ENCODE peak calls at places on chromosomes 13 and 19, in ten cellular contexts. X is body of pancreas, C is thyroid gland, R is IMR-90, M is tibial artery, J is psoas muscle, A is lung, K is testis, E is transverse colon, O is right lobe of liver. D is an unnamed sample.

GRCh38 chr13:87274209-87274819 is 396.9 kb upstream of the SLITRK5 start:
- DNase-seq in X (peak; percentile 29), C (peak; percentile 54), R (peak; percentile 47), M (no peak), J (no peak), A (peak; percentile 34), K (peak; percentile 71), E (peak; percentile 17), O (peak; percentile 48), D (peak; percentile 64)

GRCh38 chr19:29873024-29873800 is 61.4 kb downstream of the CCNE1 start:
- DNase-seq in X (peak; percentile 53), C (peak; percentile 52), R (no peak), M (no peak), J (peak; percentile 59), A (peak; percentile 51), K (peak; percentile 61), E (peak; percentile 49), O (peak; percentile 54), D (peak; percentile 78)

GRCh38 chr19:13037161-13037560 is 41.9 kb downstream of the NFIX start:
- DNase-seq in X (no peak), C (no peak), R (peak; percentile 85), M (peak; percentile 73), J (peak; percentile 41), A (no peak), K (no peak), E (no peak), O (no peak), D (no peak)

GRCh38 chr13:69948016-69948415 is 159.6 kb upstream of the ATXN8OS start:
- DNase-seq in X (no peak), C (no peak), R (no peak), M (no peak), J (no peak), A (no peak), K (no peak), E (no peak), O (no peak), D (no peak)

GRCh38 chr19:15181394-15181793 is 19.4 kb downstream of the NOTCH3 start:
- DNase-seq in X (no peak), C (no peak), R (no peak), M (no peak), J (no peak), A (no peak), K (no peak), E (no peak), O (no peak), D (no peak)

GRCh38 chr13:106609116-106609515 is 41.2 kb upstream of the ARGLU1 start:
- DNase-seq in X (no peak), C (no peak), R (no peak), M (no peak), J (no peak), A (no peak), K (no peak), E (no peak), O (no peak), D (no peak)

GRCh38 chr19:19338082-19338481 is 17.5 kb downstream of the MAU2 start:
- DNase-seq in X (no peak), C (no peak), R (peak; percentile 19), M (no peak), J (no peak), A (no peak), K (no peak), E (no peak), O (no peak), D (no peak)

GRCh38 chr19:34676697-34677385 is at the start of gene SCGB2B2:
- DNase-seq in X (no peak), C (peak; percentile 87), R (no peak), M (no peak), J (no peak), A (peak; percentile 69), K (no peak), E (no peak), O (no peak), D (no peak)

GRCh38 chr19:53977991-53978731 is 13.3 kb upstream of the CACNG6 start:
- DNase-seq in X (no peak), C (no peak), R (peak; percentile 84), M (no peak), J (peak; percentile 83), A (peak; percentile 42), K (peak; percentile 95), E (no peak), O (no peak), D (no peak)

GRCh38 chr13:102854675-102855074 is 8.8 kb downstream of the ERCC5 start:
- DNase-seq in X (no peak), C (no peak), R (no peak), M (no peak), J (no peak), A (no peak), K (no peak), E (no peak), O (no peak), D (no peak)

GRCh38 chr19:37594982-37595382 is 306 bp downstream of the ZNF540 start:
- DNase-seq in X (peak; percentile 63), C (peak; percentile 77), R (peak; percentile 58), M (peak; percentile 87), J (peak; percentile 71), A (peak; percentile 58), K (peak; percentile 74), E (peak; percentile 66), O (peak; percentile 64), D (no peak)

GRCh38 chr19:40542197-40542859 is 34.3 kb upstream of the SHKBP1 start:
- DNase-seq in X (peak; percentile 75), C (no peak), R (peak; percentile 60), M (peak; percentile 93), J (peak; percentile 37), A (peak; percentile 68), K (peak; percentile 82), E (peak; percentile 53), O (no peak), D (no peak)

GRCh38 chr13:54029720-54030119 is 1001.1 kb downstream of the OLFM4 start:
- DNase-seq in X (no peak), C (no peak), R (no peak), M (no peak), J (no peak), A (no peak), K (no peak), E (no peak), O (no peak), D (no peak)

GRCh38 chr13:41782086-41782485 is 178.8 kb downstream of the VWA8 start:
- DNase-seq in X (no peak), C (no peak), R (no peak), M (no peak), J (no peak), A (no peak), K (no peak), E (no peak), O (no peak), D (no peak)

GRCh38 chr19:20005741-20006140 is 33.6 kb downstream of the ZNF682 start:
- DNase-seq in X (no peak), C (no peak), R (no peak), M (no peak), J (no peak), A (no peak), K (no peak), E (no peak), O (no peak), D (no peak)

GRCh38 chr19:39430675-39431593 is 4.8 kb downstream of the RPS16 start:
- DNase-seq in X (no peak), C (peak; percentile 49), R (peak; percentile 100), M (no peak), J (no peak), A (peak; percentile 70), K (no peak), E (peak; percentile 59), O (no peak), D (peak; percentile 56)

DNA sequence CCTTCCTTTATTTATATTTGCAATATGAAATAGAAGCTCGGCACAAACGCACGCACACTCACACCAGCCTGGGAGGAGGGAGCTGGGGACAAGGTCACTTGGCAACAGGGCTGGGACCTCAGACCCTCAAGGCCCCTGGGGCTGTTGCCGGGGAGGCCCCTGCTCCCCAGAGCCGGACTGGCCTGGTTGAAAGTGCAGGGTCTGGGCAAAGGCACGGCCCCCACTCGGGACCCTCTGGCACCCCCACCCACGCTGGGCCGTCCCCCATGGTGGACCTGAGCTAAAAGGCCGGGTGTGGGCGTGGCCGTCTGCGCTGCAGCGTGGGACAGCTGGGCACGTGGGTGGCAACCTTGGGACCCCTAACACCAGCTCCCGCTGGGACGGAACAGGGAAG is 1.2 kb upstream of the TMEM86B start:
- DNase-seq in X (no peak), C (no peak), R (no peak), M (no peak), J (no peak), A (no peak), K (no peak), E (no peak), O (peak; percentile 49), D (no peak)
- H3K36me3 ChIP-seq in X (peaks cover 21% of the 10 kb centered on the region), C (peaks cover 39% of the 10 kb centered on the region), R (peaks cover 50% of the 10 kb centered on the region), M (peaks cover 64% of the 10 kb centered on the region), J (peaks cover 6% of the 10 kb centered on the region), A (peaks cover 20% of the 10 kb centered on the region), K (no peaks in the 10 kb centered on the region), E (peaks cover 20% of the 10 kb centered on the region), O (no peaks in the 10 kb centered on the region), D (peaks cover 4% of the 10 kb centered on the region)

GRCh38 chr19:45451181-45451849 is 16.5 kb upstream of the FOSB start:
- DNase-seq in X (peak; percentile 46), C (peak; percentile 61), R (peak; percentile 88), M (peak; percentile 76), J (peak; percentile 29), A (peak; percentile 46), K (peak; percentile 51), E (peak; percentile 54), O (no peak), D (peak; percentile 37)
- H3K4me1 ChIP-seq in X (peaks cover 40% of the 10 kb centered on the region), C (peaks cover 29% of the 10 kb centered on the region), R (peaks cover 12% of the 10 kb centered on the region), M (peaks cover 36% of the 10 kb centered on the region), J (peaks cover 41% of the 10 kb centered on the region), A (peaks cover 11% of the 10 kb centered on the region), K (peaks cover 16% of the 10 kb centered on the region), E (peaks cover 50% of the 10 kb centered on the region), O (no peaks in the 10 kb centered on the region), D (peaks cover 35% of the 10 kb centered on the region)

DNA sequence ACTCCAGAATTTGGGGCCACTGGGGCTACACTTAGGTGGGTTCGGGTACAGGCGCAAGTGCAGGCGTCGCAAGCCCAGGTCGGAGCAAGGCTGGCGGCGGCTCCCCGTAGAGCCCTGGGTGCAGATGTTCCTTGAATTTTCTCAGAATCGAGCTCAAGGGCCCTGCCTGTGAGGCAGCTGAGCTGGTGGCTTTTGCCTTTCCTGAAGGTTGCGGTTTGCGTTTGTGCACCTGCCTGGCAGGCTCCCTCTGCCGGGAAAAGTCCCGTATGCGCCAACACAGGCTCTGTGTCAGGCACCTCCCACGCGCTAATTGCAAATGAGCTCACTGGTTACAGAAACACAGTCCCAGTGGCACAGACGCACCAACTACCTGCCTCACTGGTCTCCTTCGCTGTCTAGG is 5.9 kb downstream of the DOHH start:
- DNase-seq in X (no peak), C (no peak), R (no peak), M (no peak), J (no peak), A (no peak), K (no peak), E (no peak), O (no peak), D (no peak)
- TF ChIP-seq CTCF in X (no peak), C (no peak), R (no peak), M (no peak), J (no peak), A (no peak), K (no peak), E (no peak), O (no peak), D (no peak)

DNA sequence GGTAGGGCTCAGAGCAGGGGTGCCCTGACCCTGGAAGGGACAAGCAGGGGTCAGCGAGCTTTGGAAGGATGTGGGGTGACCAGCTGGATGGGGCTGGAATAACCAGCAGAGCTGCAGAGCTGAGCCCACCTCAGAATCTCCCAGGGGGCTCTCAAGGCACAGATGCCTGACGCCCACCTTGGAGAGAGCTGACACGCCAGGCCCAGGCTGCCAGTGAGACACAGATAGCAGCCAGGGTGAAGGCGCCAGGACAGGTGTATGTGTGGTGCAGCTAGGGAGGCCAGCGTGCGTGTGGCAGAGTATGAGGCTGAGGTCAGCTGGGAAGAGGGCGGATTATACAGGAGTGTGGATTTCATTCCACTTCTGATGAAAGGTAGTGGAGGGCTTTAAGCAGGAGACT is 8.9 kb downstream of the AP1M1 start:
- DNase-seq in X (no peak), C (no peak), R (no peak), M (no peak), J (no peak), A (no peak), K (no peak), E (no peak), O (no peak), D (no peak)
- H3K36me3 ChIP-seq in X (peaks cover 5% of the 10 kb centered on the region), C (peaks cover 47% of the 10 kb centered on the region), R (peaks cover 77% of the 10 kb centered on the region), M (peaks cover 92% of the 10 kb centered on the region), J (peaks cover 6% of the 10 kb centered on the region), A (peaks cover 10% of the 10 kb centered on the region), K (no peaks in the 10 kb centered on the region), E (peaks cover 25% of the 10 kb centered on the region), O (peaks cover 5% of the 10 kb centered on the region), D (peaks cover 6% of the 10 kb centered on the region)